ENCODE peak calls at places on chromosomes 3 and 15, in ten cellular contexts. W is GM10248, C is activated B cell treated with CpG ODN at 0.5 μM for 24 hours, A is astrocyte, K is left lung, O is fibroblast of mammary gland, H is sigmoid colon, V is foreskin keratinocyte, Y is body of pancreas, M is PC-9. G is an unnamed sample.

GRCh38 chr3:134808835-134809234 is 13.8 kb downstream of the EPHB1 start:
- DNase-seq in W (no peak), C (no peak), A (no peak), K (no peak), O (no peak), H (no peak), V (no peak), Y (no peak), M (no peak), G (no peak)

GRCh38 chr15:45759910-45760309 is 125.1 kb downstream of the SQOR start:
- DNase-seq in W (no peak), C (no peak), A (no peak), K (no peak), O (no peak), H (no peak), V (no peak), Y (no peak), M (no peak), G (no peak)

GRCh38 chr3:14295777-14296176 is 106.6 kb upstream of the SLC6A6 start:
- DNase-seq in W (no peak), C (no peak), A (no peak), K (no peak), O (no peak), H (no peak), V (no peak), Y (no peak), M (no peak), G (no peak)

GRCh38 chr3:148178508-148178907 is 519.2 kb upstream of the AGTR1 start:
- DNase-seq in W (no peak), C (no peak), A (peak), K (no peak), O (no peak), H (no peak), V (no peak), Y (no peak), M (no peak), G (no peak)

GRCh38 chr3:116929534-116930222 is 220.1 kb downstream of the TUSC7 start:
- DNase-seq in W (no peak), C (no peak), A (no peak), K (no peak), O (peak), H (no peak), V (peak), Y (no peak), M (no peak), G (no peak)

GRCh38 chr3:193908181-193908744 is 227.7 kb upstream of the HES1 start:
- DNase-seq in W (no peak), C (no peak), A (no peak), K (no peak), O (no peak), H (no peak), V (no peak), Y (no peak), M (no peak), G (no peak)

GRCh38 chr3:81723732-81724313 is 37.6 kb downstream of the GBE1 start:
- DNase-seq in W (peak), C (no peak), A (peak), K (no peak), O (peak), H (no peak), V (no peak), Y (peak), M (no peak), G (no peak)

GRCh38 chr3:52225452-52226228 is at the start of gene TLR9:
- DNase-seq in W (peak), C (peak), A (no peak), K (peak), O (no peak), H (no peak), V (no peak), Y (no peak), M (no peak), G (no peak)

GRCh38 chr15:80778964-80779657 is at the start of gene CEMIP:
- DNase-seq in W (peak), C (peak), A (peak), K (peak), O (peak), H (peak), V (peak), Y (peak), M (peak), G (peak)

DNA sequence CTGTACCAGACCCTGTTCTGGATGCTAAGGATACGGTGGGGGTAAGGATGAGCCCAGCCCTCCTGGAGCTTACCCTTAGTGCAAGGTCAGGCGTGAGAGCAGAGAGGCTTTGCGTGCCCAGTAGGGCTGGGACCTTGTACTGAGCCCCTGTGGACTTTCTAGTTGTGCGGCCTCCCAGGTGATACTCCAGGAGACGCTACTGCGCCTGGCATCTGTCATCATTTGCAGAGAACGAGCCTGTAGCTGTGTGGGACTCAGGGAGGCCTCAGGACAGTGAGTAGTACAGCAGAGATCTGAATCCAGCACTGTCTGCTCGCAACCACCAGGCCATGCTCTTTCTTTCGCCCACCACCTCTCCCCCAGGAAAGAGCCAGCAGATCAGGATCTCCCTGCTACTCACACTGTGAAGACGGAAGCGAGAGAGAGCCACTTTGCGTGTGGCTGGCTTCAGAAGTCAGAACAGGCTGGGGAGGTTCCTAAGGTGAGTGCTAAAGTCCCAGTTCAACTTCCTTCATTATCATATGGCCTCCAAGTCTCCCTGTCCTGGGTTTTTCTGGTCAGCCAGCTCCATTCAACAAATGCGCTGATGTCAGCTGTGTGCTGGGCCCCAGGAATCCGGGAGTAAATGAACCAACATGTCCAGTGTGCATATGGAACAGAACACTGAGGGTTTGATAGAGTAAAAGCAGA is 38.2 kb upstream of the ITGA11 start:
- DNase-seq in W (no peak), C (no peak), A (no peak), K (no peak), O (no peak), H (no peak), V (no peak), Y (peak), M (no peak), G (no peak)
- TF ChIP-seq CTCF in W (no peak), C (no peak), A (no peak), K (no peak), O (no peak), H (no peak), V (no peak), Y (no peak), M (no peak), G (no peak)

DNA sequence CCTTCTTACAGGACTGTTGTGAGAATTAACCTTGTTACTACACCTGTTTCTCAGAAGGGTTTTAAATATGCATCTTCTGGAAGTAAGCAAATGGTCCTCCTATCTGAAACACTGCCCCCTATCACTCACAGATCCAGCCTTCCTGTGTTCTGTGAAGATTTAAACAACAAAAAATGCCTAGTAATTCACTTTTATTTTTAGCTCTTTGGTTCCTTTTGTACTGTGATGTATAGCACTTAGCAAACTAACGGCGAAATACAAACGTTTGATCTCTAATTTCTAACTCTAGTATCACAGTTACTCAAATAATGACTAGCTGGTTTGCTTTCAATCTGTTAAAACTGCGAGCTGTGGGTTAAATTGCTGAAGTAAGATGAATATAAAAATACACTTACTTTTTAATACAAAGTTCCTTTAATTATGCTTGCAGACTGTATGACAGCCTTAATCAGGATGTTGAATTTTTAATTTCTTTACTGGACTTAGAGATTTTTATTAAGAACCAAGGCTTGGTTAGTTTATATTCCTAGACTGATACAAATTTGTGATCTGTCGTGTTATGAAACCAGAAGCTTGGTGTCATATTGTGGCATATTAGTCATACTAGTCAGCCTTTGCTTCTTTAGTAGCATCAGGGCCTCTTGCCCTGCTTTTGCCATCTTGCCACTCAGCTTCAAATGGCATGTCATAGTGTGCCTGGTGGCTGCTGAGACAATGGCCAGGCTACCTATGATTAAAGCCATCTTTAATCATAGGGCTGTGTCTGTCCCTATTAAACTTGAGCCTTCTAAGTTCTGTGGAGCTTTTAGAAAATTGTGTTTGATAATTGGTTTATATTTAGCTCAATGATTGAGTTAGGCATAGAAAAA is 9.2 kb downstream of the EIF3J start:
- DNase-seq in W (peak), C (no peak), A (peak), K (no peak), O (peak), H (no peak), V (no peak), Y (no peak), M (no peak), G (no peak)
- TF ChIP-seq CTCF in W (peak), C (no peak), A (peak), K (no peak), O (peak), H (no peak), V (peak), Y (peak), M (no peak), G (peak)

GRCh38 chr3:6254490-6254889 is 606.4 kb upstream of the GRM7 start:
- DNase-seq in W (no peak), C (no peak), A (no peak), K (no peak), O (no peak), H (no peak), V (no peak), Y (no peak), M (no peak), G (no peak)

GRCh38 chr3:6250167-6250566 is 610.7 kb upstream of the GRM7 start:
- DNase-seq in W (peak), C (no peak), A (no peak), K (no peak), O (no peak), H (no peak), V (no peak), Y (no peak), M (no peak), G (no peak)

GRCh38 chr3:6251612-6252011 is 609.3 kb upstream of the GRM7 start:
- DNase-seq in W (no peak), C (no peak), A (no peak), K (no peak), O (no peak), H (no peak), V (no peak), Y (no peak), M (no peak), G (no peak)

GRCh38 chr3:6260551-6261191 is 600.2 kb upstream of the GRM7 start:
- DNase-seq in W (no peak), C (no peak), A (no peak), K (no peak), O (no peak), H (no peak), V (no peak), Y (no peak), M (no peak), G (no peak)

GRCh38 chr3:6255229-6255628 is 605.7 kb upstream of the GRM7 start:
- DNase-seq in W (no peak), C (no peak), A (no peak), K (no peak), O (no peak), H (no peak), V (no peak), Y (no peak), M (no peak), G (no peak)
- TF ChIP-seq CTCF in W (no peak), C (no peak), A (no peak), K (no peak), O (no peak), H (no peak), V (no peak), Y (no peak), M (no peak), G (no peak)

GRCh38 chr3:9193211-9193610 is 56.2 kb downstream of the SRGAP3 start:
- DNase-seq in W (no peak), C (no peak), A (no peak), K (no peak), O (no peak), H (peak), V (no peak), Y (no peak), M (no peak), G (no peak)
- TF ChIP-seq CTCF in W (no peak), C (no peak), A (no peak), K (no peak), O (no peak), H (no peak), V (no peak), Y (no peak), M (no peak), G (no peak)

GRCh38 chr3:46427929-46428833 is 21.1 kb downstream of the CCRL2 start:
- DNase-seq in W (no peak), C (no peak), A (no peak), K (no peak), O (no peak), H (no peak), V (no peak), Y (no peak), M (peak), G (no peak)
- TF ChIP-seq CTCF in W (no peak), C (no peak), A (no peak), K (no peak), O (no peak), H (no peak), V (peak), Y (no peak), M (no peak), G (no peak)

GRCh38 chr15:88664151-88664778 is 25.4 kb downstream of the ISG20 start:
- DNase-seq in W (no peak), C (no peak), A (no peak), K (no peak), O (no peak), H (peak), V (no peak), Y (no peak), M (no peak), G (no peak)
- TF ChIP-seq CTCF in W (peak), C (no peak), A (no peak), K (peak), O (no peak), H (no peak), V (peak), Y (peak), M (peak), G (peak)

DNA sequence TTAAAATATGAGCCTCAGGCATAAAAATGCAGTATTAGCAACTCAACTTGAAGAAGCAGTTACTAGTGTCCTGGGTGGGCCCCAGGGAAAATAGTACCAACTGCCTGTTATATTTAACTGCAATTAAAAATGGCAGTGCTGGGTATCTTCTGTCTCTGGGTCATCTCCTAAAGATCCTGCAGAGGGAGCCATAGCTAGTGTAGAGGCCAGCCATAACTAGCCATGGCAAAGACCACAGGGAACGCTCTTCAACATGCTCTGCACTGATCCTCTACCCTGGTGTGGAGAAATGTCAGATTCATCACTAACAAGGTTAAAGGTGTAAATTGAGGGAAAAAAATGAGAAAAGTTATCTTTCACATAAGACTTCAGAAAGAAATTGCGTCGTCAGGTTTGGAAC is 181.3 kb downstream of the SNRPN start:
- DNase-seq in W (no peak), C (no peak), A (no peak), K (no peak), O (peak), H (no peak), V (no peak), Y (peak), M (no peak), G (no peak)
- TF ChIP-seq CTCF in W (no peak), C (no peak), A (peak), K (no peak), O (peak), H (no peak), V (peak), Y (peak), M (no peak), G (no peak)

GRCh38 chr15:73959801-73960200 is 32.3 kb downstream of the STOML1 start:
- DNase-seq in W (no peak), C (no peak), A (no peak), K (no peak), O (no peak), H (peak), V (no peak), Y (no peak), M (no peak), G (no peak)

GRCh38 chr15:73957785-73958184 is 31.5 kb downstream of the LOXL1 start:
- DNase-seq in W (no peak), C (no peak), A (no peak), K (no peak), O (no peak), H (peak), V (no peak), Y (no peak), M (no peak), G (no peak)

GRCh38 chr15:73957276-73957675 is 31.0 kb downstream of the LOXL1 start:
- DNase-seq in W (no peak), C (no peak), A (no peak), K (no peak), O (no peak), H (peak), V (no peak), Y (no peak), M (peak), G (no peak)

GRCh38 chr15:73956276-73957086 is 30.2 kb downstream of the LOXL1 start:
- DNase-seq in W (no peak), C (no peak), A (peak), K (no peak), O (peak), H (peak), V (peak), Y (no peak), M (peak), G (no peak)

DNA sequence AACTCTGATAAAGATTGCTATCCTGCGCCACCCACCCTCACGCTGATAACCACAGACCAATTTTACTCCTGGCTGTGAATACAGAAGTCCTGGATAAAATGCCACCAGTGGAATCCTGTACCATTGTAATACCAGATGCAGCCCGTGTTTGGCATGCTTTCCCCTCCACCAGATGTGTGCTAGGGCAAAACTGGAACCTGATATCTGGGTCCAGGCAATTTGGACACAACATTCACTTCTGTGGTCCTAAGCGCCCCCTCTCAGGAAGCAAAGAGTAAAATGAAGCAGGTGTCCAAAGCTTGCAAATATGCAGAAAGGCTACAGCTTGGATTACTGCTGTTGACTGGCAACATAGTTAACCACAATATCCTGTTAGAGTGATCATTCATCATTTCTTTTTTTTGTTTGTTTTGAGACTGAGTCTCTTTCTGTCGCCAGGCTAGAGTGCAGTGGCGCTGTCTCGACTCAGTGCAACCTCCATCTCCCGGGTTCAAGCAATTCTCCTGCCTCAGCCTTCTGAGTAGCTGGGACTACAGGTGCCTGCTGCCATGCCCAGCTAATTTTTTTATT is 32.8 kb downstream of the LOXL1 start:
- DNase-seq in W (no peak), C (no peak), A (no peak), K (no peak), O (no peak), H (peak), V (no peak), Y (no peak), M (peak), G (no peak)
- TF ChIP-seq CTCF in W (no peak), C (no peak), A (no peak), K (no peak), O (no peak), H (no peak), V (no peak), Y (no peak), M (no peak), G (no peak)

G was measured in natural killer cell.